ENCODE peak calls at places on chromosome 17, in four cellular contexts. One of them, this sample, is unnamed.

GRCh38 chr17:73566905-73567782 is 77.1 kb downstream of the SDK2 start:
- DNase-seq in HepG2: no peak
- DNase-seq in H1: peak
- DNase-seq in GM12892: no peak
- DNase-seq in this sample: no peak

GRCh38 chr17:28910534-28910933 is 7.7 kb upstream of the DHRS13 start:
- DNase-seq in H1: no peak
- DNase-seq in GM12892: no peak
- DNase-seq in HepG2: no peak
- DNase-seq in this sample: no peak

GRCh38 chr17:57823469-57824401 is 26.1 kb downstream of the MRPS23 start:
- DNase-seq in HepG2: no peak
- DNase-seq in GM12892: no peak
- DNase-seq in H1: no peak
- DNase-seq in this sample: no peak

GRCh38 chr17:66633322-66633965 is 201.5 kb upstream of the CACNG5 start:
- DNase-seq in HepG2: no peak
- DNase-seq in GM12892: no peak
- DNase-seq in H1: no peak
- DNase-seq in this sample: no peak

GRCh38 chr17:29848737-29849136 is 81.3 kb downstream of the SSH2 start:
- DNase-seq in GM12892: no peak
- DNase-seq in HepG2: no peak
- DNase-seq in H1: no peak
- DNase-seq in this sample: no peak

GRCh38 chr17:78999947-79000395 is 9.6 kb downstream of the CANT1 start:
- DNase-seq in HepG2: no peak
- DNase-seq in GM12892: no peak
- DNase-seq in H1: no peak
- DNase-seq in this sample: no peak

GRCh38 chr17:50205931-50206505 is 4.6 kb upstream of the COL1A1 start:
- DNase-seq in GM12892: peak
- DNase-seq in HepG2: no peak
- DNase-seq in H1: peak
- DNase-seq in this sample: no peak

GRCh38 chr17:1228752-1229353 is 41.4 kb upstream of the BHLHA9 start:
- DNase-seq in H1: peak
- DNase-seq in GM12892: peak
- DNase-seq in HepG2: no peak
- DNase-seq in this sample: peak

GRCh38 chr17:73738751-73739575 is 94.7 kb upstream of the SDK2 start:
- DNase-seq in GM12892: no peak
- DNase-seq in HepG2: no peak
- DNase-seq in H1: no peak
- DNase-seq in this sample: no peak

GRCh38 chr17:44209786-44210341 is 9.6 kb downstream of the UBTF start:
- DNase-seq in H1: no peak
- DNase-seq in GM12892: no peak
- DNase-seq in HepG2: no peak
- DNase-seq in this sample: no peak

GRCh38 chr17:10069301-10069700 is 129.1 kb downstream of the GAS7 start:
- DNase-seq in H1: no peak
- DNase-seq in HepG2: no peak
- DNase-seq in GM12892: no peak
- DNase-seq in this sample: no peak

GRCh38 chr17:34980681-34981537 is 597 bp downstream of the LIG3 start:
- DNase-seq in GM12892: peak
- DNase-seq in H1: peak
- DNase-seq in HepG2: peak
- DNase-seq in this sample: peak

GRCh38 chr17:81927145-81927652 is 336 bp downstream of the MAFG start:
- DNase-seq in GM12892: no peak
- DNase-seq in H1: no peak
- DNase-seq in HepG2: no peak
- DNase-seq in this sample: peak

DNA sequence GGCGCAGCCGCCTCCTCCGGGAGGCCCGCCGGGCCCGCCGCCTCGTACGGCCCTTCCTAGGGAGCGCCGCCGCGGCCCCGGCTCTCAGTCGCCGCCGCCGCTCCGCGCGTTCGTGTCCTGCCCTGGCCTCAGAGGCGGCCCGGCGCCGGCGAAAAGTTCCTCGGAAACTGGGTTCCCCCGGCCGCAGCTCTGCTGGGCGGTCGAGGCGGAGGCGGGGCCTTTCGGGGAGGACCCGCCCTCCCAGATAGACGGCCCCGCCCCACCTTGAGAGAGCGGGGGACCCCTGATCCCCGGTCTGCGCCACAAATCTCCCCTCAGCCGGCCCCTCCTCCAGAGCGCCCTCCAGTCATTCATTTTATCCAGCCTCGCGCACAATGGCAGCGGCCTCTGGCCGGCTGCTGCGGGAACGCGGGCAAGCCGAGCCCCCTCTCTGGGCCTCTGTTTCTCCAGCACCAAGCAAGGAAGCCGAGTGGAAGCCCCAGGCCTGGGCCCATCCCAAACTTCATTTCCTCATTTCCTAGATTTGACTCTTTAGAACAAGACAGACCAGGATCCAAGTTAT is at the start of gene SREBF1:
- DNase-seq in HepG2: peak
- DNase-seq in GM12892: peak
- DNase-seq in H1: peak
- DNase-seq in this sample: peak
- TF ChIP-seq POLR2AphosphoS5 in HepG2: no peak
- TF ChIP-seq POLR2AphosphoS5 in GM12892: no peak
- TF ChIP-seq POLR2AphosphoS5 in H1: peak
- TF ChIP-seq POLR2AphosphoS5 in this sample: no peak

DNA sequence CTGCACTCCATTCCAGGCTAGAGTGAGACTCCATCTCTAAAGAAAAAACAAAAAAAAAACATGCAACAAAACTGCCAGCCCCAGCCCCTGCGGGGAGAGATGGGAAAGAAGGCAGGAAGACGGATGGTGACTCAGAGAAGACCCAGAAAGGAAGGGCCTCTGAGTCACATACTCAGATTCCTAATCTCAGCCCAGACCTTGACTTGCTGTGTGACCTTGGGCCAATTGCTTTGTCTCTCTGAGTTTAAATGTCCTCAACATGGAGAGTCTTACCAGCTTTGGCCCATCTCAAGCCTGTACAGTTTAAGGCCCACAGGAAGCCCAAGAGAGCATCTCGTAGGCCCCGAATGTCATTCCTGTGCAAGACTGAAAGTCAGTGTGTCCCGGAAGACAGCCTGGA is 86.5 kb upstream of the LHX1 start:
- DNase-seq in HepG2: no peak
- DNase-seq in GM12892: no peak
- DNase-seq in H1: no peak
- DNase-seq in this sample: no peak
- TF ChIP-seq TAF1 in HepG2: no peak
- TF ChIP-seq TAF1 in GM12892: no peak
- TF ChIP-seq TAF1 in H1: no peak
- TF ChIP-seq TAF1 in this sample: no peak

GRCh38 chr17:42133461-42134041 is 10.9 kb downstream of the HSPB9 start:
- DNase-seq in GM12892: peak
- DNase-seq in HepG2: no peak
- DNase-seq in H1: no peak
- DNase-seq in this sample: no peak

GRCh38 chr17:42132941-42133340 is 10.3 kb downstream of the HSPB9 start:
- DNase-seq in HepG2: no peak
- DNase-seq in GM12892: no peak
- DNase-seq in H1: no peak
- DNase-seq in this sample: no peak

GRCh38 chr17:42135151-42135550 is 12.5 kb downstream of the HSPB9 start:
- DNase-seq in GM12892: no peak
- DNase-seq in HepG2: no peak
- DNase-seq in H1: no peak
- DNase-seq in this sample: no peak

GRCh38 chr17:42136654-42137051 is 14.0 kb downstream of the HSPB9 start:
- DNase-seq in H1: no peak
- DNase-seq in GM12892: no peak
- DNase-seq in HepG2: no peak
- DNase-seq in this sample: no peak

GRCh38 chr17:42135664-42136653 is 13.4 kb downstream of the HSPB9 start:
- DNase-seq in HepG2: peak
- DNase-seq in H1: no peak
- DNase-seq in GM12892: no peak
- DNase-seq in this sample: no peak
- TF ChIP-seq POLR2AphosphoS5 in HepG2: no peak
- TF ChIP-seq POLR2AphosphoS5 in H1: no peak
- TF ChIP-seq POLR2AphosphoS5 in GM12892: no peak
- TF ChIP-seq POLR2AphosphoS5 in this sample: no peak

GRCh38 chr17:45729284-45729907 is 54.7 kb upstream of the CRHR1 start:
- DNase-seq in HepG2: no peak
- DNase-seq in GM12892: no peak
- DNase-seq in H1: no peak
- DNase-seq in this sample: no peak

GRCh38 chr17:45733781-45734180 is 50.3 kb upstream of the CRHR1 start:
- DNase-seq in H1: no peak
- DNase-seq in GM12892: no peak
- DNase-seq in HepG2: no peak
- DNase-seq in this sample: no peak

GRCh38 chr17:45732926-45733505 is 51.1 kb upstream of the CRHR1 start:
- DNase-seq in H1: no peak
- DNase-seq in HepG2: no peak
- DNase-seq in GM12892: no peak
- DNase-seq in this sample: no peak

GRCh38 chr17:45730192-45730591 is 53.9 kb upstream of the CRHR1 start:
- DNase-seq in GM12892: no peak
- DNase-seq in HepG2: no peak
- DNase-seq in H1: no peak
- DNase-seq in this sample: no peak

GRCh38 chr17:45731459-45731858 is 52.7 kb upstream of the CRHR1 start:
- DNase-seq in H1: no peak
- DNase-seq in HepG2: no peak
- DNase-seq in GM12892: no peak
- DNase-seq in this sample: no peak
- TF ChIP-seq TAF1 in H1: no peak
- TF ChIP-seq TAF1 in HepG2: no peak
- TF ChIP-seq TAF1 in GM12892: no peak
- TF ChIP-seq TAF1 in this sample: no peak

GRCh38 chr17:40493697-40494096 is 7.7 kb downstream of the TNS4 start:
- DNase-seq in HepG2: no peak
- DNase-seq in GM12892: no peak
- DNase-seq in H1: no peak
- DNase-seq in this sample: no peak
- TF ChIP-seq POLR2AphosphoS5 in HepG2: no peak
- TF ChIP-seq POLR2AphosphoS5 in GM12892: no peak
- TF ChIP-seq POLR2AphosphoS5 in H1: no peak
- TF ChIP-seq POLR2AphosphoS5 in this sample: no peak

This sample was measured in GM12891.